ENCODE peak calls at places on chromosomes 4 and X, in seven cellular contexts. Y, C, R, F, B, U and L are unnamed samples. For H3K27me3 and H3K4me1, the result is how much of the 10 kb centered on the place peaks cover.

GRCh38 chr4:169523796-169524195 is 88.6 kb downstream of the NEK1 start:
- DNase-seq in Y (no peak), C (no peak), R (no peak), F (no peak), B (no peak), U (no peak), L (no peak)

GRCh38 chr4:182142146-182143085 is 100.8 kb upstream of the TENM3 start:
- DNase-seq in Y (no peak), C (no peak), R (peak), F (peak), B (peak), U (no peak), L (peak)

GRCh38 chr4:21118301-21118700 is 418.0 kb downstream of the PACRGL start:
- DNase-seq in Y (no peak), C (no peak), R (no peak), F (no peak), B (no peak), U (no peak), L (no peak)

GRCh38 chrX:107102980-107103379 is 15.6 kb downstream of the RBM41 start:
- DNase-seq in Y (no peak), C (no peak), R (peak), F (no peak), B (no peak), U (no peak), L (no peak)

GRCh38 chr4:176840166-176840565 is 47.4 kb upstream of the VEGFC start:
- DNase-seq in Y (no peak), C (no peak), R (no peak), F (no peak), B (no peak), U (no peak), L (no peak)

GRCh38 chr4:177214935-177215334 is 94.7 kb upstream of the NEIL3 start:
- DNase-seq in Y (no peak), C (no peak), R (no peak), F (no peak), B (no peak), U (no peak), L (no peak)

GRCh38 chrX:72268601-72269365 is 8.3 kb downstream of the RPS4X start:
- DNase-seq in Y (no peak), C (no peak), R (no peak), F (no peak), B (no peak), U (no peak), L (no peak)

GRCh38 chr4:12679217-12679616 is 804.9 kb downstream of the RAB28 start:
- DNase-seq in Y (no peak), C (no peak), R (peak), F (no peak), B (no peak), U (no peak), L (no peak)

GRCh38 chr4:7651461-7651921 is 216.8 kb upstream of the PSAPL1 start:
- DNase-seq in Y (peak), C (no peak), R (peak), F (no peak), B (peak), U (peak), L (peak)

GRCh38 chr4:168674869-168675268 is 178.0 kb downstream of the PALLD start:
- DNase-seq in Y (no peak), C (no peak), R (no peak), F (no peak), B (no peak), U (no peak), L (no peak)

GRCh38 chr4:186621959-186622553 is 66.7 kb upstream of the MTNR1A start:
- DNase-seq in Y (no peak), C (no peak), R (peak), F (no peak), B (no peak), U (no peak), L (no peak)

GRCh38 chrX:2931612-2932011 is 2.5 kb upstream of the ARSD start:
- DNase-seq in Y (no peak), C (no peak), R (peak), F (no peak), B (no peak), U (peak), L (no peak)

GRCh38 chrX:96394566-96394965 is 290.1 kb upstream of the DIAPH2 start:
- DNase-seq in Y (no peak), C (no peak), R (peak), F (no peak), B (no peak), U (no peak), L (no peak)

GRCh38 chr4:184824081-184824775 is 1.5 kb downstream of the ACSL1 start:
- DNase-seq in Y (no peak), C (no peak), R (no peak), F (no peak), B (no peak), U (no peak), L (no peak)
- H3K4me3 ChIP-seq in Y (peak), C (peak), R (no peak), F (peak), B (peak), U (no peak), L (no peak)

GRCh38 chr4:1805493-1806222 is 12.6 kb downstream of the FGFR3 start:
- DNase-seq in Y (no peak), C (no peak), R (no peak), F (no peak), B (no peak), U (no peak), L (no peak)
- H3K27me3 ChIP-seq in Y (under half), C (under half), R (under half), F (under half), B (under half), U (under half), L (under half)

DNA sequence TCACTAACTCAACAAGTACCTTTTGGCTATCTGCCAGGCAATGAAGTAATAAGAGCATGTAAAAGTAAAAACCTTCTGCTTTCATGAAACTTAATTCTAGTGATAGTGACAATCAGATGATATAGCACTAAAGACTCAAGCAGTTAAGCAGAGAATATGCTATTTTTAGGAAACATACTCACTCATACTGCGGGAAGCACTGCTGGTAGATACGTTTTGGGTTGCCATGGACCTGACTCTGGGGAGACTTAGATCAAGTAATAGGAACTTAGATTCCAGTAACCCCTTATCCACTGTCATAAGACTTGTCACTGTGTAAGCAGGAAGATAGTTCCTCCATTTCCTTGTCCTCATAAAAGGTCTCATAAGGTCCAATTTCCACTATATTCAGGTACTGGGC is 386.3 kb downstream of the DMD start:
- DNase-seq in Y (no peak), C (no peak), R (no peak), F (no peak), B (no peak), U (no peak), L (no peak)
- H3K4me1 ChIP-seq in Y (under half), C (under half), R (under half), F (under half), B (under half), U (under half), L (under half)

GRCh38 chr4:78190595-78190994 is 133.5 kb downstream of the FRAS1 start:
- DNase-seq in Y (no peak), C (no peak), R (no peak), F (no peak), B (no peak), U (no peak), L (no peak)

GRCh38 chr4:78190078-78190477 is 133.0 kb downstream of the FRAS1 start:
- DNase-seq in Y (no peak), C (no peak), R (no peak), F (no peak), B (no peak), U (no peak), L (no peak)

GRCh38 chr4:78184584-78184983 is 127.5 kb downstream of the FRAS1 start:
- DNase-seq in Y (no peak), C (no peak), R (no peak), F (no peak), B (no peak), U (no peak), L (no peak)

GRCh38 chr4:78185117-78185516 is 128.0 kb downstream of the FRAS1 start:
- DNase-seq in Y (no peak), C (no peak), R (no peak), F (no peak), B (no peak), U (no peak), L (no peak)

DNA sequence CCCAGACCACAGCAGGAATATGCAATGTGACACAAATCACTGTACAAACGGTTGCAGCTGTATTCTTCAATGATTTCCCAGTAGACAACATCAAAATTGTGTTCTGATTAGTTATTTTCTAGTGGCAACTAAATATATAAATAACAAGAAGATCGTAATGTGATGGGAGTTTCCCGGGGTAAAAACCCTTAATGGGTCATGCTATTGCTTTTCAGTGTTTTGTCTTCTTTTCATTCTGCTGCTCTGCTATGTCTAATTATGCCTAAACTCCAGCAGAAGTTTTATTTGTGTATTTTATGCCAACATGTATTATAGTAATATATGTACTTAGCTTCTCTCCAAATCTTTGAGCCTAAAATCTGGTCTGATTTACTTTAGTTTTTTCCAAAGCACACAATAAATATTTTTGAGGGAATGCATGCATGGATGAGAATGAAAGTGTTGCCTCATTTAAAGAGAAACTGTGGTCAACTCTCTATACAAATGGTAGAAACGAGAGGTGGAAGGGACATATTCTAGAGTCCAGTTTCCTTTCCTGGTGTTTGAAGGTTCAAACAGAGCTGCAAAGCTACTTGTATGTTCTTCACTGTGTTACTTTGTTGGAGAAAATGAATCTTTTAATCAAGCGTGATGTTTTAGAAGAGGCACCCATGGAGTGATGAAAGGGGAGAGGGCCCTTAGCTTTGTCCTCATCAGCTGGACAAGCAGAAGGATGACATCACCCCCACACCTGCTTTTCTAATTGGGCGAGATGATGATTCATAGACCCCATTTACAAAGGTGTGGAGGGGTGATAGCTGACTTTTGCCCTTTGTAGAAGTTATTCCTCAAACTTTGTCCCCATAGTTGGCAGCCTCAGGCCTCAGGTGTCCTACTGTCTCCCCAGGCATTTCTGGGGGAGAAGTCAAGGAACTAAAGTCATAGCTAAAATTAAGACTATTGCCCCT is 129.7 kb downstream of the FRAS1 start:
- DNase-seq in Y (no peak), C (no peak), R (no peak), F (no peak), B (no peak), U (no peak), L (no peak)
- H3K4me3 ChIP-seq in Y (no peak), C (no peak), R (no peak), F (no peak), B (no peak), U (no peak), L (no peak)

DNA sequence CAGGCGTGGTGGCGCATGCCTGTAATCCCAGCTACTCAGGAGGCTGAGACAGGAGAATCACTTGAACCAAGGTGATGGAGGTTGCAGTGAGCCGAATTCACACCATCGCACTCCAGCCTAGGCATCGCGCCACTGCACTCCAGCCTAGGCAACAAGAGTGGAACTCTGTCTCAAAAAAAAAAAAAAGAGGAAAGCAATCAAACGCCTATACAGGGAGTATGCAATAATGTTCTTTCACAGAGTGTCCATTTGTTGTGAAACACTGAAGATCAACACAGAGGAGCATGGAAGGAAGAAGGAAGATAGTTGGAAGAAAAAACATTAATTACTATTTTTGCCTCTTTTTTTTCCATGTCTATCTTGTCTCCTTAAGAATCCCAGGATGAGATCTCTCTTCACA is 113.4 kb downstream of the FBXO8 start:
- DNase-seq in Y (no peak), C (no peak), R (no peak), F (no peak), B (no peak), U (no peak), L (no peak)
- H3K27me3 ChIP-seq in Y (under half), C (under half), R (under half), F (under half), B (under half), U (under half), L (under half)

GRCh38 chrX:23901065-23901464 is 6.7 kb downstream of the APOO start:
- DNase-seq in Y (no peak), C (no peak), R (peak), F (no peak), B (no peak), U (no peak), L (no peak)

GRCh38 chrX:23904096-23904495 is 3.6 kb downstream of the APOO start:
- DNase-seq in Y (no peak), C (no peak), R (peak), F (no peak), B (no peak), U (no peak), L (no peak)

GRCh38 chrX:23900220-23900797 is 7.4 kb downstream of the APOO start:
- DNase-seq in Y (no peak), C (no peak), R (peak), F (no peak), B (peak), U (no peak), L (no peak)

GRCh38 chrX:23902419-23902818 is 5.3 kb downstream of the APOO start:
- DNase-seq in Y (no peak), C (no peak), R (peak), F (no peak), B (no peak), U (no peak), L (no peak)

DNA sequence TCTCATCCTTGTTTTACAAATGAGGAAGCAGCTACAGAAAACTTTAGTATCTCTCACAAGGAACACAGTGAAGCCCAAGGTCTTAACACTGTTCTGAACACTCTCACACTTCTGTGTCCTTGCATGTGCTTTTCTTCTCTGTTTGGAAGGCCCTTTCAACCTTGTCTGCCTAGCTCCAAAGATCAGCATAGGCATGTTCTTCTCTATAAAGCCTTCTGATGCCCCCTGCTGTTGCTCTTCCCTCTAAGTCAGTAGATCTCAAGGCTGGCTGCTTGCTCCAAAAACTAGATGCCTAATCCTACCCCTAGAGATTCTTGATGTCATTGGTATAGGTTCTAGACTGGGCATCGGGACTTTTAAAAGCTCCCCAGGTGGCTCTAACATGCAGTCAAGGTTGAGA is 5.9 kb downstream of the APOO start:
- DNase-seq in Y (peak), C (peak), R (peak), F (no peak), B (no peak), U (peak), L (peak)
- H3K4me1 ChIP-seq in Y (under half), C (under half), R (under half), F (under half), B (under half), U (under half), L (under half)

DNA sequence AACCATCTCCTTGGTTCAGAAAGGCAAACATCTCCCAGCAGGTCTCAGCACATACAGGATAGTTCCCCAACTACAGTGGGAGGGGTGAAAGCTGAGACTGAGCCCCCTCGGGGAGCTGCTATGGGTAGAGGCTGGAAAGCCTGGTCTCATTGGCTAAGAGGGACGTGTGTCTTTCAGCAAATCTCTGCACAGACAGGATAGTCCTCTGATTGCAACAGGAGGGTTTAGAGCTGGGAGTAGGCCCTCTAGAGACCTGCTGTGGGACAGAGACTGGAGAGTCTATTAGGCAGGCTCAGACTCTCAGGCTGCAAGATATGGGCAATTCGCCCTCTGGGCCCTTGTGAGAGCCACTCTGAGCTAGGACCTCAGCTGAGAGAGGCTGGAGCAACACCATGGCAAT is 271.6 kb upstream of the GALNT7 start:
- DNase-seq in Y (no peak), C (no peak), R (peak), F (no peak), B (no peak), U (no peak), L (no peak)
- H3K4me3 ChIP-seq in Y (no peak), C (no peak), R (no peak), F (no peak), B (no peak), U (no peak), L (no peak)

DNA sequence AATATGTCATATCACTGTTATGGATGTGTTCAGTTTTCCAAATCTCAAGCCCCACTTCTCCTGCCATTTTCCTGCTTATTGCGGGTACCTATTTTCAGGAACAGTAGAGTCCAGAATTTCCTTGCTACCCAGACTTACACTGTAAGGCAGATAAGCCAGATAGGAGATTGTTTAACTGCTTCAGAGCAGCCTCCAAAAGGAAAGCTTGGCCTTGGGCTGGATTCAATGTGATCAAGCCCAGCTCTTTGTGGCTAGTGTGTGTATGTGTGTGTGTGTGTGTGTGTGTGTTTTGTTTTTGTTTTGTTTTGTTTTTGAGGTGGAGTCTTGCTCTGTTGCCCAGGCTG is 34.0 kb downstream of the RNF175 start:
- DNase-seq in Y (no peak), C (no peak), R (no peak), F (no peak), B (no peak), U (no peak), L (no peak)
- H3K27me3 ChIP-seq in Y (under half), C (under half), R (under half), F (under half), B (under half), U (under half), L (under half)

GRCh38 chrX:129760981-129761380 is 18.8 kb upstream of the SASH3 start:
- DNase-seq in Y (no peak), C (no peak), R (no peak), F (no peak), B (no peak), U (no peak), L (no peak)

GRCh38 chrX:129759576-129760061 is 20.1 kb upstream of the SASH3 start:
- DNase-seq in Y (no peak), C (no peak), R (no peak), F (peak), B (peak), U (no peak), L (peak)

GRCh38 chrX:129762448-129762847 is 17.3 kb upstream of the SASH3 start:
- DNase-seq in Y (no peak), C (no peak), R (no peak), F (no peak), B (no peak), U (no peak), L (no peak)

GRCh38 chrX:129761596-129761995 is 18.2 kb upstream of the SASH3 start:
- DNase-seq in Y (no peak), C (no peak), R (no peak), F (no peak), B (no peak), U (no peak), L (no peak)

DNA sequence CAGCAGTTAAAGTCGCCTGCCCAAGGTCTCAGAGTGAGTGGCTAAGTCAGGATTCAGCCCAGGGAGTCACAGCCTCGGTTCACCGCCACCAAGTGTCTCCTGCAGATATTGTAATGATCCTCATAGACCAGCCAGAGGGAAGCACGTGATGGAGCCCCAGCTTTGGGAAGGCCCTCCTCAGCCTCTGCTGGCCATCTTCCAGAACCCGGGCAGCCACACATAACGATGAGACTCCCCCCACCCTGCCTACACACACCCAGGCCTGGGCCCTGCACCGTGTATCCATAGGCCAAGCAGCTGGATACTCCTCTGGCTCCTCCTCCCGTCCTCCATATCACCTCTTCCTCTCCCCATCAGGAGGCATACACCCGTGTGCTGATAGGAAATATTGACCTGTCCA is 19.6 kb upstream of the SASH3 start:
- DNase-seq in Y (no peak), C (no peak), R (no peak), F (no peak), B (no peak), U (no peak), L (peak)
- H3K4me1 ChIP-seq in Y (under half), C (under half), R (under half), F (under half), B (under half), U (under half), L (under half)